ENCODE peak calls at places on chromosomes 2 and 18, in ten cellular contexts. One of them, this sample, is unnamed.

GRCh38 chr18:39037925-39038324 is 1472.3 kb upstream of the CELF4 start:
- DNase-seq in heart left ventricle: no peak
- DNase-seq in body of pancreas: no peak
- DNase-seq in uterus: no peak
- DNase-seq in PC-3: no peak
- DNase-seq in breast epithelium: no peak
- DNase-seq in small intestine: no peak
- DNase-seq in PC-9: no peak
- DNase-seq in pancreas: no peak
- DNase-seq in brain microvascular endothelial cell: no peak
- DNase-seq in this sample: no peak

GRCh38 chr2:20067992-20068727 is 16.7 kb upstream of the LAPTM4A start:
- DNase-seq in heart left ventricle: no peak
- DNase-seq in body of pancreas: no peak
- DNase-seq in uterus: peak; percentile 72
- DNase-seq in PC-3: peak; percentile 78
- DNase-seq in breast epithelium: no peak
- DNase-seq in small intestine: no peak
- DNase-seq in PC-9: peak; percentile 97
- DNase-seq in pancreas: no peak
- DNase-seq in brain microvascular endothelial cell: peak; percentile 72
- DNase-seq in this sample: no peak

GRCh38 chr2:235017441-235017840 is 65.6 kb downstream of the SH3BP4 start:
- DNase-seq in heart left ventricle: no peak
- DNase-seq in body of pancreas: no peak
- DNase-seq in uterus: no peak
- DNase-seq in PC-3: no peak
- DNase-seq in breast epithelium: no peak
- DNase-seq in small intestine: no peak
- DNase-seq in PC-9: no peak
- DNase-seq in pancreas: no peak
- DNase-seq in brain microvascular endothelial cell: no peak
- DNase-seq in this sample: no peak

GRCh38 chr2:164843346-164843841 is 1.8 kb upstream of the COBLL1 start:
- DNase-seq in heart left ventricle: no peak
- DNase-seq in body of pancreas: no peak
- DNase-seq in uterus: no peak
- DNase-seq in PC-3: peak; percentile 52
- DNase-seq in breast epithelium: no peak
- DNase-seq in small intestine: peak; percentile 85
- DNase-seq in PC-9: peak; percentile 35
- DNase-seq in pancreas: no peak
- DNase-seq in brain microvascular endothelial cell: no peak
- DNase-seq in this sample: no peak

GRCh38 chr2:59690849-59691248 is 862.6 kb downstream of the BCL11A start:
- DNase-seq in heart left ventricle: no peak
- DNase-seq in body of pancreas: no peak
- DNase-seq in uterus: no peak
- DNase-seq in PC-3: no peak
- DNase-seq in breast epithelium: no peak
- DNase-seq in small intestine: no peak
- DNase-seq in PC-9: no peak
- DNase-seq in pancreas: no peak
- DNase-seq in brain microvascular endothelial cell: no peak
- DNase-seq in this sample: no peak

GRCh38 chr2:105239924-105240323 is 1.6 kb upstream of the GPR45 start:
- DNase-seq in heart left ventricle: no peak
- DNase-seq in body of pancreas: no peak
- DNase-seq in uterus: no peak
- DNase-seq in PC-3: peak; percentile 40
- DNase-seq in breast epithelium: no peak
- DNase-seq in small intestine: no peak
- DNase-seq in PC-9: no peak
- DNase-seq in pancreas: no peak
- DNase-seq in brain microvascular endothelial cell: peak; percentile 89
- DNase-seq in this sample: peak; percentile 89

GRCh38 chr2:79827881-79828280 is 315.0 kb downstream of the CTNNA2 start:
- DNase-seq in heart left ventricle: no peak
- DNase-seq in body of pancreas: no peak
- DNase-seq in uterus: no peak
- DNase-seq in PC-3: no peak
- DNase-seq in breast epithelium: no peak
- DNase-seq in small intestine: no peak
- DNase-seq in PC-9: no peak
- DNase-seq in pancreas: no peak
- DNase-seq in brain microvascular endothelial cell: no peak
- DNase-seq in this sample: no peak

GRCh38 chr18:2108581-2108980 is 462.7 kb downstream of the METTL4 start:
- DNase-seq in heart left ventricle: no peak
- DNase-seq in body of pancreas: no peak
- DNase-seq in uterus: no peak
- DNase-seq in PC-3: peak; percentile 58
- DNase-seq in breast epithelium: no peak
- DNase-seq in small intestine: no peak
- DNase-seq in PC-9: no peak
- DNase-seq in pancreas: no peak
- DNase-seq in brain microvascular endothelial cell: peak; percentile 17
- DNase-seq in this sample: no peak

GRCh38 chr2:28544405-28544914 is 48.6 kb downstream of the PLB1 start:
- DNase-seq in heart left ventricle: no peak
- DNase-seq in body of pancreas: no peak
- DNase-seq in uterus: no peak
- DNase-seq in PC-3: no peak
- DNase-seq in breast epithelium: no peak
- DNase-seq in small intestine: peak; percentile 91
- DNase-seq in PC-9: peak; percentile 63
- DNase-seq in pancreas: no peak
- DNase-seq in brain microvascular endothelial cell: peak; percentile 49
- DNase-seq in this sample: peak; percentile 38

GRCh38 chr2:173217106-173217840 is 137.4 kb upstream of the CDCA7 start:
- DNase-seq in heart left ventricle: no peak
- DNase-seq in body of pancreas: no peak
- DNase-seq in uterus: no peak
- DNase-seq in PC-3: no peak
- DNase-seq in breast epithelium: no peak
- DNase-seq in small intestine: no peak
- DNase-seq in PC-9: no peak
- DNase-seq in pancreas: no peak
- DNase-seq in brain microvascular endothelial cell: no peak
- DNase-seq in this sample: no peak

GRCh38 chr2:175282300-175282699 is 100.8 kb upstream of the ATP5MC3 start:
- DNase-seq in heart left ventricle: no peak
- DNase-seq in body of pancreas: no peak
- DNase-seq in uterus: no peak
- DNase-seq in PC-3: peak; percentile 53
- DNase-seq in breast epithelium: no peak
- DNase-seq in small intestine: peak; percentile 47
- DNase-seq in PC-9: no peak
- DNase-seq in pancreas: no peak
- DNase-seq in brain microvascular endothelial cell: no peak
- DNase-seq in this sample: peak; percentile 31

DNA sequence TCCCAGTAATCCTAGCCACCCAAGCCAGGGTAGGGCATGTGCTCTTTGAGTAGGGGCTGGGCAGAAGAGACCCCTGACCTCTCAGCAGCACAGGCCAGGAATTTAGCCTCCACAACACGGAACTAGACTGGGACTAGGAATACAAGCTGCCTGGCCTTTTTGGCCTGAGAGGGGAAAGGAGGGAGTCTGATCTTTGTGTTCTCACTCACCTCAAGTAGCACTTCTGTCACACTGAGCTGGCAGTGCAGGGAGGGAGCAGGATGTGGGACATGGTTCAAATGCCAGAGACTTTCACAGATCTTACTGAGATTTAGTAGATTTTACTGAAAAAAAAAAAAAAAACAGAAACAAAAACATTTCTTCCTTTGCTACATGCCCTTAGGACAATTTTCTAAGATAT is 395.2 kb downstream of the CMPK2 start:
- DNase-seq in heart left ventricle: no peak
- DNase-seq in body of pancreas: no peak
- DNase-seq in uterus: no peak
- DNase-seq in PC-3: no peak
- DNase-seq in breast epithelium: no peak
- DNase-seq in small intestine: no peak
- DNase-seq in PC-9: no peak
- DNase-seq in pancreas: no peak
- DNase-seq in brain microvascular endothelial cell: no peak
- DNase-seq in this sample: peak; percentile 47
- H3K27ac ChIP-seq in heart left ventricle: no peak overlapping the region
- H3K27ac ChIP-seq in body of pancreas: no peak overlapping the region
- H3K27ac ChIP-seq in uterus: no peak overlapping the region
- H3K27ac ChIP-seq in PC-3: no peak overlapping the region
- H3K27ac ChIP-seq in breast epithelium: no peak overlapping the region
- H3K27ac ChIP-seq in small intestine: no peak overlapping the region
- H3K27ac ChIP-seq in PC-9: no peak overlapping the region
- H3K27ac ChIP-seq in pancreas: no peak overlapping the region
- H3K27ac ChIP-seq in brain microvascular endothelial cell: no peak overlapping the region
- H3K27ac ChIP-seq in this sample: no peak overlapping the region

GRCh38 chr2:160210599-160211138 is 10.6 kb upstream of the ITGB6 start:
- DNase-seq in heart left ventricle: peak; percentile 51
- DNase-seq in body of pancreas: peak; percentile 81
- DNase-seq in uterus: peak; percentile 52
- DNase-seq in PC-3: peak; percentile 75
- DNase-seq in breast epithelium: peak; percentile 45
- DNase-seq in small intestine: peak; percentile 90
- DNase-seq in PC-9: no peak
- DNase-seq in pancreas: peak; percentile 61
- DNase-seq in brain microvascular endothelial cell: peak; percentile 71
- DNase-seq in this sample: peak; percentile 82

GRCh38 chr2:160209457-160209856 is 9.4 kb upstream of the ITGB6 start:
- DNase-seq in heart left ventricle: no peak
- DNase-seq in body of pancreas: no peak
- DNase-seq in uterus: no peak
- DNase-seq in PC-3: peak; percentile 26
- DNase-seq in breast epithelium: no peak
- DNase-seq in small intestine: no peak
- DNase-seq in PC-9: peak; percentile 65
- DNase-seq in pancreas: no peak
- DNase-seq in brain microvascular endothelial cell: peak; percentile 95
- DNase-seq in this sample: peak; percentile 91

GRCh38 chr2:160213511-160213910 is 13.4 kb upstream of the ITGB6 start:
- DNase-seq in heart left ventricle: no peak
- DNase-seq in body of pancreas: no peak
- DNase-seq in uterus: no peak
- DNase-seq in PC-3: no peak
- DNase-seq in breast epithelium: no peak
- DNase-seq in small intestine: no peak
- DNase-seq in PC-9: no peak
- DNase-seq in pancreas: no peak
- DNase-seq in brain microvascular endothelial cell: no peak
- DNase-seq in this sample: no peak

GRCh38 chr2:160220001-160220400 is 19.9 kb upstream of the ITGB6 start:
- DNase-seq in heart left ventricle: no peak
- DNase-seq in body of pancreas: no peak
- DNase-seq in uterus: no peak
- DNase-seq in PC-3: no peak
- DNase-seq in breast epithelium: no peak
- DNase-seq in small intestine: peak; percentile 37
- DNase-seq in PC-9: peak; percentile 62
- DNase-seq in pancreas: no peak
- DNase-seq in brain microvascular endothelial cell: no peak
- DNase-seq in this sample: no peak

GRCh38 chr2:160214461-160215055 is 14.5 kb upstream of the ITGB6 start:
- DNase-seq in heart left ventricle: peak; percentile 73
- DNase-seq in body of pancreas: no peak
- DNase-seq in uterus: peak; percentile 40
- DNase-seq in PC-3: peak; percentile 92
- DNase-seq in breast epithelium: peak; percentile 61
- DNase-seq in small intestine: peak; percentile 41
- DNase-seq in PC-9: peak; percentile 81
- DNase-seq in pancreas: no peak
- DNase-seq in brain microvascular endothelial cell: peak; percentile 91
- DNase-seq in this sample: peak; percentile 88
- H3K4me3 ChIP-seq in heart left ventricle: no peak overlapping the region
- H3K4me3 ChIP-seq in body of pancreas: no peak overlapping the region
- H3K4me3 ChIP-seq in uterus: no peak overlapping the region
- H3K4me3 ChIP-seq in PC-3: peak overlapping the region; percentile 4
- H3K4me3 ChIP-seq in breast epithelium: no peak overlapping the region
- H3K4me3 ChIP-seq in small intestine: no peak overlapping the region
- H3K4me3 ChIP-seq in PC-9: no peak overlapping the region
- H3K4me3 ChIP-seq in pancreas: no peak overlapping the region
- H3K4me3 ChIP-seq in brain microvascular endothelial cell: no peak overlapping the region
- H3K4me3 ChIP-seq in this sample: no peak overlapping the region

GRCh38 chr2:40440835-40441234 is 11.1 kb downstream of the SLC8A1 start:
- DNase-seq in heart left ventricle: no peak
- DNase-seq in body of pancreas: no peak
- DNase-seq in uterus: no peak
- DNase-seq in PC-3: no peak
- DNase-seq in breast epithelium: no peak
- DNase-seq in small intestine: no peak
- DNase-seq in PC-9: no peak
- DNase-seq in pancreas: no peak
- DNase-seq in brain microvascular endothelial cell: no peak
- DNase-seq in this sample: no peak
- H3K27ac ChIP-seq in heart left ventricle: peak overlapping the region; percentile 58
- H3K27ac ChIP-seq in body of pancreas: no peak overlapping the region
- H3K27ac ChIP-seq in uterus: no peak overlapping the region
- H3K27ac ChIP-seq in PC-3: no peak overlapping the region
- H3K27ac ChIP-seq in breast epithelium: no peak overlapping the region
- H3K27ac ChIP-seq in small intestine: no peak overlapping the region
- H3K27ac ChIP-seq in PC-9: no peak overlapping the region
- H3K27ac ChIP-seq in pancreas: no peak overlapping the region
- H3K27ac ChIP-seq in brain microvascular endothelial cell: no peak overlapping the region
- H3K27ac ChIP-seq in this sample: peak overlapping the region; percentile 27

GRCh38 chr2:108627911-108628567 is 91.2 kb upstream of the RANBP2 start:
- DNase-seq in heart left ventricle: no peak
- DNase-seq in body of pancreas: no peak
- DNase-seq in uterus: no peak
- DNase-seq in PC-3: no peak
- DNase-seq in breast epithelium: no peak
- DNase-seq in small intestine: no peak
- DNase-seq in PC-9: no peak
- DNase-seq in pancreas: no peak
- DNase-seq in brain microvascular endothelial cell: no peak
- DNase-seq in this sample: no peak

GRCh38 chr2:108625828-108626195 is 91.5 kb downstream of the LIMS1 start:
- DNase-seq in heart left ventricle: no peak
- DNase-seq in body of pancreas: no peak
- DNase-seq in uterus: no peak
- DNase-seq in PC-3: no peak
- DNase-seq in breast epithelium: no peak
- DNase-seq in small intestine: no peak
- DNase-seq in PC-9: no peak
- DNase-seq in pancreas: no peak
- DNase-seq in brain microvascular endothelial cell: no peak
- DNase-seq in this sample: no peak

GRCh38 chr2:108629417-108629816 is 89.9 kb upstream of the RANBP2 start:
- DNase-seq in heart left ventricle: no peak
- DNase-seq in body of pancreas: no peak
- DNase-seq in uterus: no peak
- DNase-seq in PC-3: no peak
- DNase-seq in breast epithelium: no peak
- DNase-seq in small intestine: no peak
- DNase-seq in PC-9: no peak
- DNase-seq in pancreas: no peak
- DNase-seq in brain microvascular endothelial cell: no peak
- DNase-seq in this sample: no peak

GRCh38 chr2:108625186-108625827 is 91.0 kb downstream of the LIMS1 start:
- DNase-seq in heart left ventricle: no peak
- DNase-seq in body of pancreas: no peak
- DNase-seq in uterus: no peak
- DNase-seq in PC-3: no peak
- DNase-seq in breast epithelium: no peak
- DNase-seq in small intestine: no peak
- DNase-seq in PC-9: no peak
- DNase-seq in pancreas: no peak
- DNase-seq in brain microvascular endothelial cell: no peak
- DNase-seq in this sample: no peak

GRCh38 chr2:108626993-108627392 is 92.3 kb upstream of the RANBP2 start:
- DNase-seq in heart left ventricle: no peak
- DNase-seq in body of pancreas: no peak
- DNase-seq in uterus: no peak
- DNase-seq in PC-3: no peak
- DNase-seq in breast epithelium: no peak
- DNase-seq in small intestine: no peak
- DNase-seq in PC-9: no peak
- DNase-seq in pancreas: no peak
- DNase-seq in brain microvascular endothelial cell: no peak
- DNase-seq in this sample: no peak
- H3K4me3 ChIP-seq in heart left ventricle: no peak overlapping the region
- H3K4me3 ChIP-seq in body of pancreas: no peak overlapping the region
- H3K4me3 ChIP-seq in uterus: no peak overlapping the region
- H3K4me3 ChIP-seq in PC-3: no peak overlapping the region
- H3K4me3 ChIP-seq in breast epithelium: no peak overlapping the region
- H3K4me3 ChIP-seq in small intestine: no peak overlapping the region
- H3K4me3 ChIP-seq in PC-9: no peak overlapping the region
- H3K4me3 ChIP-seq in pancreas: no peak overlapping the region
- H3K4me3 ChIP-seq in brain microvascular endothelial cell: no peak overlapping the region
- H3K4me3 ChIP-seq in this sample: no peak overlapping the region

This sample was measured in cardiac muscle cell.